ENCODE peak calls at places on chromosome 3, in four cellular contexts. B, C, J and N are unnamed samples.

GRCh38 chr3:122590581-122590980 is 13.1 kb downstream of the PARP15 start:
- DNase-seq in B (no peak), C (no peak), J (no peak), N (no peak)

GRCh38 chr3:64254443-64254842 is 29.2 kb upstream of the PRICKLE2 start:
- DNase-seq in B (no peak), C (no peak), J (no peak), N (no peak)

GRCh38 chr3:117997201-117998049 is 1037.2 kb downstream of the IGSF11 start:
- DNase-seq in B (peak), C (peak), J (peak), N (peak)

GRCh38 chr3:129627350-129628168 is 21.1 kb upstream of the PLXND1 start:
- DNase-seq in B (peak), C (peak), J (peak), N (peak)

GRCh38 chr3:60536420-60536819 is 714.8 kb downstream of the FHIT start:
- DNase-seq in B (no peak), C (no peak), J (no peak), N (no peak)

GRCh38 chr3:13877911-13878710 is 1.8 kb downstream of the WNT7A start:
- DNase-seq in B (no peak), C (no peak), J (no peak), N (peak)

GRCh38 chr3:64612082-64612860 is 75.5 kb downstream of the ADAMTS9 start:
- DNase-seq in B (no peak), C (peak), J (peak), N (no peak)

GRCh38 chr3:48594431-48595049 is 589 bp downstream of the COL7A1 start:
- DNase-seq in B (no peak), C (peak), J (no peak), N (no peak)

GRCh38 chr3:64209866-64210609 is 15.2 kb downstream of the PRICKLE2 start:
- DNase-seq in B (no peak), C (no peak), J (peak), N (peak)

GRCh38 chr3:29284578-29284977 is 3.7 kb downstream of the RBMS3 start:
- DNase-seq in B (no peak), C (peak), J (peak), N (no peak)

GRCh38 chr3:14141144-14141543 is 16.3 kb downstream of the TMEM43 start:
- DNase-seq in B (no peak), C (peak), J (no peak), N (no peak)

GRCh38 chr3:47082519-47082918 is 81.4 kb downstream of the SETD2 start:
- DNase-seq in B (no peak), C (peak), J (no peak), N (no peak)
- TF ChIP-seq CTCF in B (no peak), C (no peak), J (no peak), N (no peak)

GRCh38 chr3:43995929-43996378 is 245.7 kb upstream of the TOPAZ1 start:
- DNase-seq in B (no peak), C (no peak), J (no peak), N (no peak)
- H3K4me3 ChIP-seq in B (peak), C (no peak), J (peak), N (peak)

DNA sequence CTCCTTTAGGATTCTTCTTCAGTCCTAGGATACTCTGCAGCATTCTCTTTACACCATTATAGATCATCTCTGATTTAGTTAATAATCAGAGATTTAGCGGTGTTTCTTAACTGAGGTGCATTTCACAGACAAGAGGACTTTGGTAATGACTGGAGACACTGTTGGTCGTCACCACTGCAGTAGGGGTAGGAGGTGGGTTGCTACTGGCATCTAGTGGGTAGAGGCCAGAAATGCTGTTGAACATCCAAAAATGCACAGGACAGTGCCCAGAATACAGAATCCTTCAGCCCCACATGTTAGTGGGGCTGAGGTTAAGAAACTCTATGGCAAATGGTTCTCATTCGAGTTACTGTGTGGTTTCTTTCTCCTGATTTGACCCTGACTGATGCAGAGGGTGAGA is 80.4 kb upstream of the LMCD1 start:
- DNase-seq in B (no peak), C (no peak), J (no peak), N (no peak)
- TF ChIP-seq CTCF in B (no peak), C (no peak), J (no peak), N (no peak)

GRCh38 chr3:113275876-113276580 is 64.7 kb downstream of the BOC start:
- DNase-seq in B (no peak), C (peak), J (peak), N (no peak)
- H3K4me3 ChIP-seq in B (no peak), C (peak), J (peak), N (no peak)

DNA sequence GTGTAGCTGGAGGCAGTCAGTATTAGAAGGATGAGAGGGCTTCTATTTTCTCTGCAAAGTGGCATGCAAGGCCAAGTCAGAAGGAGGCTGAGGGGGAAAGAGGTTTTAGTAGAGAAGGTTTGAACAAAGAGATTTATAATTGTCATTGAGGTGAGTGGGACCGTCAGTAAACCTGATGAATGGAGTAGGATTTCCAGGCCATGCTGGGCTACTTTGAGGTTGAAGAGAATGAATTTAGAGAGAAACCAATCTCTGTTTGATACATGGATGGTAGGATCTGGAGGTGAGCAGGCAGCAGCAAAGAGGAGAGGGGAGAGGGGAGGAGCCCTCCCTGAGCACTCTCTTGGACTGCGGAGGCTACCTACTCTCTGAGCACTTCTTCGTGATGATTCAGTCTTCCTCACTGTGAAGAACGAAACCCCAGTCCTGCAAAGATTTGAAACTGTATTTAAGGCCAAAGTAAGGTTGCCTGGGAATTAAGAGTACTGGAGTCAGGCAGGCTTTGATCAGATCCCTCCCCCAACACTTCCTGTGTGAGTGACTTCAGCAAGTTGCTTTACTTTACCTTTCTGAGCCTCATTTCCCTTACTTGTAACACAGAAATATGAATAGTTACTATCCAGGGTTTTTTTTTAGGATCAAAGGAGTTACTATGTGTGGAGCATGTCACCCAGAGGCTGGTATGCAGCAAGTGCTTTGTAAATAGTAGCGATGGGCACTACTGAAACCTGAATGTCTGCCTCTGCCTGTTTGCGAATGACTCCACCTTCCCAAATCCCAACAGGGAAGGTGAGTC is 75.8 kb downstream of the RPL39L start:
- DNase-seq in B (no peak), C (peak), J (peak), N (no peak)
- TF ChIP-seq CTCF in B (no peak), C (no peak), J (no peak), N (no peak)

GRCh38 chr3:119675188-119675874 is 1.9 kb downstream of the COX17 start:
- DNase-seq in B (no peak), C (no peak), J (no peak), N (no peak)
- H3K4me3 ChIP-seq in B (no peak), C (no peak), J (no peak), N (no peak)

GRCh38 chr3:178703268-178703975 is 167.2 kb downstream of the KCNMB2 start:
- DNase-seq in B (no peak), C (peak), J (no peak), N (no peak)
- TF ChIP-seq CTCF in B (no peak), C (peak), J (no peak), N (no peak)